ENCODE peak calls at places on chromosomes 6 and 20, in four cellular contexts. A is CD8-positive, alpha-beta T cell; Y is epithelial cell of esophagus; Z is cardiac muscle cell. U is an unnamed sample.

GRCh38 chr20:34525709-34526416 is 9.6 kb downstream of the DYNLRB1 start:
- DNase-seq in Z (peak), Y (peak), A (no peak), U (peak)

GRCh38 chr20:53739799-53740785 is 146.5 kb upstream of the ZNF217 start:
- DNase-seq in Y (peak), Z (peak), A (no peak), U (peak)

GRCh38 chr6:139402935-139403386 is 28.5 kb upstream of the CITED2 start:
- DNase-seq in A (no peak), Z (peak), Y (peak), U (peak)

GRCh38 chr20:32227744-32228688 is 20.3 kb downstream of the POFUT1 start:
- DNase-seq in Y (no peak), A (no peak), Z (peak), U (no peak)

GRCh38 chr6:136501514-136501913 is 48.7 kb downstream of the MAP7 start:
- DNase-seq in A (no peak), Z (peak), Y (no peak), U (no peak)

GRCh38 chr20:9025643-9026042 is 43.2 kb upstream of the PLCB4 start:
- DNase-seq in Y (peak), Z (peak), A (no peak), U (peak)

GRCh38 chr20:45949542-45950329 is 15.3 kb downstream of the PCIF1 start:
- DNase-seq in A (no peak), Z (no peak), Y (no peak), U (no peak)

GRCh38 chr6:162772466-162772865 is 44.7 kb downstream of the PACRG start:
- DNase-seq in Z (no peak), A (no peak), Y (no peak), U (no peak)

GRCh38 chr6:109010703-109011102 is 83.9 kb downstream of the SESN1 start:
- DNase-seq in Y (no peak), Z (no peak), A (no peak), U (no peak)

DNA sequence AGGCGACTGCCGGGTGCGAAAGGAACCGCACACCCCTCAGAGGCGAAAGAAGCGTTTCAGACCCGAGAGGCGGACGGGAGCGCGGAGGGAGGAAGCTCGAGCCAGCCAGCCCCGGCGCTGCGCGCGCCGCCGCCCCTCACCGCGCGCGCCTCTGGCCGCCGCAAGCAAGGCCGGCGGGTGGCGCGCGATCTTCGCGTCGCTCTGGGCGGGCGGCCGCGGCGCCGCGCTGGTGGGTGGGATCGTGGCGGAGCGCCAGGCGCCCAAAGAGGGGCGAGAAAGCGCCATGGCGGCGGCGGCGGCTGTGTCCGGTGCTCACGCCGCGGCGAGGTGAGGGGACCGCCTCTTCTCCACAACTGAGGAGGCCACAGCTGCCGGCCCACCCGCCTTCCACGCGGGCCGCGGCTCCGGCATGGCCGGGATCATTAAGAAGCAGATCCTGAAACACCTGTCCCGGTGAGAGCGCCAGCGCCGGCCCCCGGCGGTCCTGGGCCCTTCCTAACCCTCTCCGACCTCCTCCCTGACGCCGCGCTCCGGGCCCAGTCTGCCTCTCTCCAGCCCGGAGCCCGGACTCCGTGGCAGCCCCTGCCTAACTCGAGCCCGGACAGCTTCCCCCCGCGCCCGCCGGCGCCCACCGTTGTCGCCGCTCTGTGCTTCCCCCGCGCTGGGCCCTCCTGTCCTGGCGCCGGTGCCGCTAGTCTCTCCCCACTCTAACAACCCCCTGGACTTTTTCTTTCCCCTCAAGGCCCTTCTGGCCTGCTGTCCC is at the start of gene BLTP3A:
- DNase-seq in A (peak), Y (peak), Z (peak), U (peak)
- TF ChIP-seq CTCF in A (no peak), Y (no peak), Z (no peak), U (no peak)

GRCh38 chr6:40512340-40512739 is 74.8 kb downstream of the LRFN2 start:
- DNase-seq in Y (no peak), A (no peak), Z (no peak), U (no peak)

GRCh38 chr6:40509163-40509562 is 78.0 kb downstream of the LRFN2 start:
- DNase-seq in Y (no peak), A (no peak), Z (no peak), U (no peak)

GRCh38 chr6:40509716-40510260 is 77.4 kb downstream of the LRFN2 start:
- DNase-seq in A (no peak), Y (no peak), Z (no peak), U (no peak)

GRCh38 chr6:40511884-40512283 is 75.3 kb downstream of the LRFN2 start:
- DNase-seq in A (no peak), Y (no peak), Z (no peak), U (no peak)

DNA sequence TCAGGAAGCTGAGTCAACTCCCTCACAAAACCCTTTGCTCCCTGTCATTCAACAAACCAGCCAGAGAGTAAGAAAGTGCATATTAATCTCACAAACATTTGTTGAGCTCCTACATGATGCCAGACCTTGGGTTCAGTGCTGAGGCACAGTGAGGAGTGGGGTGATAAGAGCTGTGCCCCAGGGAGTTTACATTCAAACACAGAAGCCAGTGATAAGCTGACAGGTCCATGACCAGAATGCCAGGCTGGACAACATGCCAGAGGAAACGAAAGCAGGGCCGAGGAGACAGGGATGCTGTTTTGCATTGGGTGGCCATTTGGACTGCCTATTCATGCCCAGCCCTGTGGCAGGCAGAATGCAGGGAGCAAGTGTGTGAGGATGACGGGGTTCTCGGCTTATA is 76.7 kb downstream of the LRFN2 start:
- DNase-seq in Y (no peak), A (no peak), Z (no peak), U (no peak)
- H3K4me3 ChIP-seq in Y (no peak), A (no peak), Z (no peak), U (no peak)

GRCh38 chr6:92779758-92780157 is 639.6 kb downstream of the EPHA7 start:
- DNase-seq in A (no peak), Y (peak), Z (peak), U (peak)

DNA sequence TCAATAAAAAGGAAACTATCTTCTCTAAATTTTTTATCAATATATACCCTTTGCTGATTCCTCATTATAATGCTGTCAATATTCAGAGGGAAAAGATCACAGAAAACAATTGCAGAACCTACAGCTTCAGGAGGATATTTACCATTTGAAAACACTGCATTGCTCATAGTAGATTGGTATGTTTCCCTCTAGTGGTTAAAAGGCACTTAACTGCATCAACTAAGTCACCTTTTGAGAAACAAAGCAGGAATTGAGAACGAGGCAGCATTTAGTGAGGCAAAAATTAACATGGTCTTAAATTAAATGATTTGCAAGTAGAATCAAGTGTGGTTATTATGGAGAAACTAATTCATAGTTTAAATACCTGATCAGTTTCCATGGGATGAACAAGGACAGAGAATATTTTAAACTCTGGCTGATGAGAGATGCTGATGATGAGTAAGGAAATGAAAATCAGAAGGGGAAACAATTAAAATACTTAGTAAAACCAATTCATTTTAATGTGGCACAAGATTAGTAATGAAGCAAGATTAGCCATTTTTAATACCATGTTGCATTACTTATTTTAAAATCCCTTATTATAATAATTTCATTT is 642.1 kb downstream of the EPHA7 start:
- DNase-seq in Z (peak), Y (peak), A (no peak), U (peak)
- TF ChIP-seq CTCF in Z (peak), Y (peak), A (no peak), U (peak)

GRCh38 chr20:1467082-1467354 is 369 bp upstream of the NSFL1C start:
- DNase-seq in A (no peak), Y (no peak), Z (no peak), U (no peak)
- H3K4me3 ChIP-seq in A (peak), Y (no peak), Z (no peak), U (no peak)

GRCh38 chr6:137697267-137697938 is 169.7 kb upstream of the TNFAIP3 start:
- DNase-seq in Z (peak), Y (peak), A (no peak), U (no peak)
- TF ChIP-seq CTCF in Z (no peak), Y (peak), A (no peak), U (no peak)

DNA sequence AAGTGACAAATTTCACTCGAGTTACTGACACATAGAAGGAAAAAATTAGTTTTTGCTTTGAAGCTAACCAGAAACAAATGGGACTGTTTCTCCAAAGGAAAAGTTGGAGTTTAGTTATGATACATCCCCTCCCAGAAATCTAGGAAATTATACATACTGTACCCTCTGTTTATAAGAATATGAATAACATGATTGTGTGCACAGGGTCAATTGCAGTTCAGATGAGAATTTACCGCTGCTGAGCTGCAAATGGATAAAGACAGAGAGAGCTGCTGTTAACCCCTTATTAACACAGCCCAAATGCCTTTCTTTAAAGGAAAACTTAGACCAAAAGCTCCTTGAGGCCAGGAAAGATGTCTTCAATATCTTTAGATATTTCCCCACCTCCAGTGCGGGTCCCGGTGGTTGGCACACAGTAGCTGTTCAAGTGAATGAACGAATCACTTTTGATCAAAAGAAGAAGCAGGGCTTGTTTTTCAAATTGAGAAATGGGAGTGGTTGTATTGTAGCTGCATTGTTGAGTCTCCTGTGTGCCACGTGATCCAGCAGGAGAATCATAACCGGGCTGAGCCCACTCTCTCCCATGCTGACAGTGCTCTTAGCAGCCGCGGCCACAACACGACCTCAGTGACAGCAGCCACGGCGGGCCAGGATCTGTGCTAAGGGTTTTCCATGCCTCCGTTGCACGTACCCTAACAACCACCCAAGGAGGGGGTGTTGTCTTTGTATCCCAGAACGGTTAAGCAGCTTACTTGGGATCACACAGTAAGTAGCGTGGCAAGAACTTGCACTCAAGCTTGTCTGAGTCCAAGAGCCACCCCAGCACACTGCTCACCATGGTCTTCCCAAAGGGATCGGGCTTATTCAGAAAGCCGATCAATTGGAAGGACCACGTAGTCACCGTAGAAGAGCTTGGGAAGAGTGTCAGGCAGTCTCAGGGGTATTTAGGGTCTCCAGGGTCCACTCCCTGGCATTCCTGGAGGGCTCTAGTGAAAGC is 53.5 kb upstream of the BMP6 start:
- DNase-seq in Z (peak), Y (peak), A (no peak), U (no peak)
- H3K4me3 ChIP-seq in Z (no peak), Y (no peak), A (no peak), U (no peak)

GRCh38 chr6:11445146-11445545 is 92.4 kb upstream of the TMEM170B start:
- DNase-seq in Y (no peak), Z (no peak), A (no peak), U (no peak)

GRCh38 chr6:11450061-11450460 is 87.5 kb upstream of the TMEM170B start:
- DNase-seq in Z (no peak), Y (no peak), A (no peak), U (no peak)

GRCh38 chr6:11447265-11447664 is 90.3 kb upstream of the TMEM170B start:
- DNase-seq in Z (no peak), Y (no peak), A (no peak), U (no peak)

GRCh38 chr6:11442495-11442894 is 95.1 kb upstream of the TMEM170B start:
- DNase-seq in A (no peak), Z (no peak), Y (peak), U (no peak)

GRCh38 chr6:11448038-11448437 is 89.5 kb upstream of the TMEM170B start:
- DNase-seq in Y (no peak), Z (no peak), A (no peak), U (no peak)
- TF ChIP-seq CTCF in Y (no peak), Z (no peak), A (no peak), U (no peak)

GRCh38 chr20:40686893-40687292 is 2.1 kb downstream of the MAFB start:
- DNase-seq in A (no peak), Y (no peak), Z (no peak), U (no peak)
- H3K4me3 ChIP-seq in A (no peak), Y (peak), Z (peak), U (peak)

U was measured in choroid plexus epithelial cell.